ENCODE peak calls at places on chromosomes 16 and 17, in six cellular contexts. R is PC-9, Q is stomach, F is mucosa of descending colon, V is adrenal gland, H is foreskin fibroblast. I is an unnamed sample.

GRCh38 chr16:77416939-77417480 is 17.8 kb downstream of the ADAMTS18 start:
- DNase-seq in F (no peak), Q (no peak), H (no peak), V (no peak), R (no peak), I (no peak)

GRCh38 chr16:301950-302349 is 19.0 kb downstream of the PDIA2 start:
- DNase-seq in V (no peak), F (no peak), R (no peak), H (no peak), Q (no peak), I (no peak)

GRCh38 chr17:37121616-37122015 is 172.9 kb downstream of the AATF start:
- DNase-seq in V (no peak), H (no peak), F (no peak), Q (no peak), R (no peak), I (no peak)

GRCh38 chr17:66040402-66040801 is 151.5 kb downstream of the CEP112 start:
- DNase-seq in H (no peak), R (no peak), V (no peak), Q (no peak), F (no peak), I (no peak)

GRCh38 chr17:19017401-19017800 is 12.8 kb upstream of the FAM83G start:
- DNase-seq in V (no peak), H (no peak), Q (no peak), R (no peak), F (no peak), I (no peak)

GRCh38 chr16:22161999-22162657 is at the start of gene SDR42E2:
- DNase-seq in F (peak), H (no peak), R (peak), V (no peak), Q (peak), I (no peak)

GRCh38 chr16:81846105-81846504 is 67.0 kb downstream of the PLCG2 start:
- DNase-seq in R (peak), V (no peak), H (no peak), F (no peak), Q (no peak), I (no peak)

GRCh38 chr17:38469875-38470274 is 41.6 kb downstream of the ARHGAP23 start:
- DNase-seq in H (peak), F (no peak), Q (no peak), R (no peak), V (no peak), I (no peak)

GRCh38 chr16:75262104-75262799 is 10.8 kb upstream of the BCAR1 start:
- DNase-seq in V (peak), R (no peak), H (peak), Q (peak), F (peak), I (no peak)

GRCh38 chr17:19766421-19767270 is 18.5 kb upstream of the ALDH3A1 start:
- DNase-seq in R (peak), Q (peak), H (peak), V (peak), F (peak), I (no peak)

GRCh38 chr17:2049333-2050245 is 5.3 kb upstream of the HIC1 start:
- DNase-seq in F (peak), R (peak), V (peak), H (peak), Q (peak), I (no peak)

GRCh38 chr16:74830646-74831045 is 56.0 kb upstream of the FA2H start:
- DNase-seq in V (no peak), Q (no peak), R (no peak), F (no peak), H (no peak), I (no peak)

GRCh38 chr16:1535391-1536291 is 2.2 kb downstream of the TMEM204 start:
- DNase-seq in R (no peak), Q (no peak), V (no peak), H (peak), F (no peak), I (no peak)

GRCh38 chr16:78493573-78493972 is 394.1 kb downstream of the WWOX start:
- DNase-seq in R (no peak), V (no peak), H (no peak), F (no peak), Q (no peak), I (no peak)

GRCh38 chr17:40063034-40063765 is 435 bp downstream of the THRA start:
- DNase-seq in Q (peak), V (peak), H (peak), F (peak), R (peak), I (no peak)

GRCh38 chr16:82152641-82153094 is 17.4 kb downstream of the MPHOSPH6 start:
- DNase-seq in H (peak), V (peak), R (no peak), Q (no peak), F (peak), I (no peak)

GRCh38 chr16:15055141-15056053 is 477 bp downstream of the NTAN1 start:
- DNase-seq in V (peak), R (no peak), Q (no peak), F (peak), H (peak), I (no peak)

GRCh38 chr17:50841949-50842354 is 6.6 kb downstream of the WFIKKN2 start:
- DNase-seq in H (peak), Q (peak), V (peak), F (peak), R (peak), I (no peak)

GRCh38 chr16:15518412-15519351 is 84.3 kb downstream of the BMERB1 start:
- DNase-seq in F (no peak), Q (no peak), H (peak), V (peak), R (no peak), I (peak)

GRCh38 chr16:81265658-81266451 is 27.4 kb downstream of the BCO1 start:
- DNase-seq in F (peak), R (no peak), Q (peak), V (peak), H (peak), I (no peak)

GRCh38 chr16:24853830-24854229 is 8.1 kb downstream of the SLC5A11 start:
- DNase-seq in R (no peak), V (no peak), F (no peak), Q (no peak), H (peak), I (no peak)

GRCh38 chr17:1039511-1040215 is 42.7 kb downstream of the TIMM22 start:
- DNase-seq in H (peak), V (peak), Q (peak), F (peak), R (no peak), I (no peak)

GRCh38 chr17:56976941-56977570 is 875 bp upstream of the SCPEP1 start:
- DNase-seq in V (no peak), R (no peak), Q (no peak), H (no peak), F (no peak), I (no peak)

GRCh38 chr17:80081596-80081995 is 19.8 kb upstream of the GAA start:
- DNase-seq in Q (no peak), V (no peak), H (no peak), F (no peak), R (no peak), I (no peak)

GRCh38 chr17:80084773-80085172 is 16.6 kb upstream of the GAA start:
- DNase-seq in R (no peak), F (no peak), Q (no peak), V (no peak), H (no peak), I (no peak)

GRCh38 chr17:80083136-80083661 is 18.2 kb upstream of the GAA start:
- DNase-seq in F (no peak), V (no peak), R (no peak), Q (no peak), H (no peak), I (no peak)

GRCh38 chr17:80080081-80080480 is 21.3 kb upstream of the GAA start:
- DNase-seq in R (no peak), F (no peak), H (no peak), Q (no peak), V (no peak), I (no peak)

GRCh38 chr17:80082403-80083135 is 18.8 kb upstream of the GAA start:
- DNase-seq in V (peak), R (peak), F (peak), Q (peak), H (peak), I (no peak)
- H3K4me3 ChIP-seq in V (no peak), R (no peak), F (no peak), Q (no peak), H (no peak), I (no peak)

GRCh38 chr16:49697631-49698030 is 158.3 kb downstream of the ZNF423 start:
- DNase-seq in Q (no peak), H (no peak), F (no peak), R (no peak), V (no peak), I (no peak)

GRCh38 chr16:49693445-49693844 is 162.5 kb downstream of the ZNF423 start:
- DNase-seq in H (no peak), R (no peak), F (no peak), V (no peak), Q (no peak), I (no peak)

GRCh38 chr16:49696414-49697101 is 159.4 kb downstream of the ZNF423 start:
- DNase-seq in Q (no peak), V (no peak), F (no peak), R (no peak), H (no peak), I (no peak)

GRCh38 chr16:49698416-49698815 is 157.5 kb downstream of the ZNF423 start:
- DNase-seq in R (no peak), V (no peak), F (no peak), Q (no peak), H (no peak), I (no peak)

DNA sequence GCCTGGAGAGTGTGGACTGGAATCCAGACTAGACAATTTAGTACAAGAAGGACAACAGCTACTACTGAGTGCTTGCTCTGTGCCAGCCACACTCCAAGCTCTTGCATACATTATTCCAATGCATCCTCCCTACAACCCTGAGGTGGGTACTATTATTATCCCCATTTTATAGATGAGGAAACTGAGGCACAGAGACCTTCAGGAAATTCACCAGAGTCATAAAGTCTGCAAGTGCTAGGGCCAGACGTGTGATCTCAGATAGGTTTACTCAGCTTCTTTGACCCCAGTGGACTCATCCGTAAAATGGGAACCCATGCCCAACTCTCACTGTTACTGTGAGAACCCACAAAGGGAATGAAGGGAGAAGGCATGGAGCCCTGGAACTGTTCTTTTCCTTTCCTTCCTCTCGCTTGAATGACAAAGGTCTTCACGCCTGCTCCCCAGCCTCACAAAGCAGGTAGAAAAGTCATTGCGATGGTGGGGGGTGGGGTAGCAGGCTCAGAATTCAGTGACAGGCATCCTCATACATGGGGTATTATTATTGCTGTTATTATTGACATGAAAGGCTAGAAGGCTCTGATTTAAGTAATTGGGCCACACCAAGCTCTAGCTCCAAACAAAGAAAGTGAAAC is 160.0 kb downstream of the ZNF423 start:
- DNase-seq in R (no peak), H (no peak), Q (no peak), V (no peak), F (no peak), I (no peak)
- TF ChIP-seq CTCF in R (no peak), H (no peak), Q (no peak), V (no peak), F (no peak), I (no peak)

GRCh38 chr17:8153550-8153956 is 1.3 kb upstream of the PER1 start:
- DNase-seq in F (peak), H (peak), Q (peak), R (peak), V (peak), I (peak)
- H3K4me3 ChIP-seq in F (no peak), H (peak), Q (peak), R (no peak), V (no peak), I (no peak)

GRCh38 chr16:47132310-47132709 is 11.4 kb downstream of the NETO2 start:
- DNase-seq in F (no peak), R (no peak), H (no peak), V (no peak), Q (no peak), I (no peak)
- TF ChIP-seq CTCF in F (no peak), R (no peak), H (no peak), V (no peak), Q (no peak), I (no peak)

GRCh38 chr17:4368341-4368740 is 1.9 kb upstream of the UBE2G1 start:
- DNase-seq in Q (no peak), F (no peak), R (no peak), V (no peak), H (no peak), I (no peak)
- H3K4me3 ChIP-seq in Q (no peak), F (no peak), R (no peak), V (no peak), H (no peak), I (no peak)

GRCh38 chr17:15456972-15457722 is 10.3 kb downstream of the CDRT4 start:
- DNase-seq in Q (no peak), V (no peak), H (peak), R (no peak), F (peak), I (no peak)
- TF ChIP-seq CTCF in Q (no peak), V (peak), H (peak), R (no peak), F (no peak), I (no peak)

GRCh38 chr17:77142689-77143088 is 1.9 kb downstream of the SEC14L1 start:
- DNase-seq in H (no peak), F (no peak), R (no peak), Q (no peak), V (no peak), I (no peak)
- H3K4me3 ChIP-seq in H (no peak), F (no peak), R (peak), Q (no peak), V (no peak), I (no peak)

GRCh38 chr17:75592364-75593020 is 4.9 kb downstream of the MYO15B start:
- DNase-seq in H (no peak), F (no peak), V (no peak), Q (no peak), R (no peak), I (no peak)

GRCh38 chr17:75595919-75596310 is 8.3 kb downstream of the MYO15B start:
- DNase-seq in H (no peak), F (no peak), V (no peak), Q (no peak), R (no peak), I (no peak)

GRCh38 chr17:75594499-75595283 is 7.1 kb downstream of the MYO15B start:
- DNase-seq in H (no peak), F (no peak), R (no peak), Q (no peak), V (no peak), I (no peak)

GRCh38 chr17:75596320-75597087 is 8.9 kb downstream of the MYO15B start:
- DNase-seq in R (no peak), F (no peak), Q (no peak), V (no peak), H (no peak), I (no peak)

DNA sequence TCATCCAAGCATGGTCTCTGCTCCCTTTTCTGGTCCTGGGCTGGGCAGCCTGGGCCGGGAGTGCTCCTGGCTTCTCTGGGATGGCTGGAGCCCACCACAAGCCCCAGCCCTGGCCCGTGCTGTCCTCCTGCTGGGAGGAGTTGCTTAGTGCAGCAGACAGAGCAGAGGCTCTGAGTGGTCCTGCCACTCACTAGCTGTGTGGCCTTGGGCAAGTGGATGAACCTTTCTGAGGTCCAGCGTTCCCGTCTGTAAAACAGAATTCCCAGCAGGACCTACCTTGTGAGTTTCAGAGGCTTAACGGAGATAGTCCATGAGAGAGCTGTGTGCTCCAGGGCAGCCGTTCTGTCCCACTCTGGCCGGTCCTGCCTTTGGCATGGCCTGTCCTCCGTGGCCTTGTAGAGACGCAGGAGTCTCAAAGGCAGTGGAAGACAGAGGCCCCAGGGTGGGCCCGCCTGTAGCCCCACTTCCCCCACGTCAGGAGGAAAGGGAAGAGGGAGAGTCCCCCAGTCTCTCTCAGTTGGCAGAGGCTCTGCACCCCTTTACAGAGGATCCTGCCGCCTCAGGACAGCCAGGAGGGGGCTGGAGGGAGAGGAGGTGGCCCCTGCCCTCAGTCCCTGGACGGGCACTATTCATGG is 7.8 kb downstream of the MYO15B start:
- DNase-seq in F (no peak), V (no peak), R (no peak), Q (no peak), H (no peak), I (no peak)
- TF ChIP-seq CTCF in F (no peak), V (no peak), R (no peak), Q (no peak), H (no peak), I (no peak)